ENCODE peak calls at places on chromosomes 5 and 9, in six cellular contexts. C is IMR-90, K is H9, S is neuronal stem cell, F is H1, O is trophoblast cell. L is an unnamed sample.

GRCh38 chr9:130890869-130891698 is 5.5 kb downstream of the QRFP start:
- DNase-seq in K (no peak), S (no peak), C (no peak), O (no peak), F (no peak), L (no peak)

GRCh38 chr5:102223542-102224444 is 72.3 kb downstream of the SLCO4C1 start:
- DNase-seq in S (peak), K (no peak), F (no peak), C (peak), O (peak), L (peak)

GRCh38 chr5:147661576-147661975 is 121.0 kb downstream of the JAKMIP2 start:
- DNase-seq in K (no peak), C (no peak), O (no peak), S (no peak), F (no peak), L (no peak)

GRCh38 chr9:2545881-2546490 is 75.6 kb upstream of the VLDLR start:
- DNase-seq in C (no peak), O (no peak), S (no peak), F (no peak), K (no peak), L (peak)

GRCh38 chr5:119355244-119355635 is 579 bp upstream of the TNFAIP8 start:
- DNase-seq in K (peak), F (peak), O (peak), C (no peak), S (no peak), L (no peak)

GRCh38 chr5:131776451-131776850 is 20.4 kb downstream of the FNIP1 start:
- DNase-seq in O (no peak), F (no peak), S (no peak), C (no peak), K (no peak), L (no peak)

GRCh38 chr5:32512916-32513315 is 68.4 kb upstream of the ZFR start:
- DNase-seq in F (no peak), K (no peak), C (no peak), S (no peak), O (no peak), L (no peak)

GRCh38 chr9:96186601-96187011 is 115.4 kb downstream of the HSD17B3 start:
- DNase-seq in C (no peak), O (peak), K (peak), F (peak), S (peak), L (peak)

GRCh38 chr9:131690950-131691573 is 48.8 kb downstream of the RAPGEF1 start:
- DNase-seq in K (no peak), S (no peak), F (no peak), C (no peak), O (no peak), L (no peak)

GRCh38 chr5:135039526-135040296 is 5.7 kb upstream of the PITX1 start:
- DNase-seq in O (peak), S (no peak), K (peak), C (no peak), F (no peak), L (no peak)

GRCh38 chr5:98997000-98997399 is 68.2 kb upstream of the CHD1 start:
- DNase-seq in K (no peak), S (no peak), C (peak), O (peak), F (no peak), L (peak)

GRCh38 chr9:13078164-13078563 is 201.3 kb downstream of the MPDZ start:
- DNase-seq in O (peak), S (no peak), C (no peak), K (no peak), F (no peak), L (peak)

GRCh38 chr5:15117691-15118090 is 246.1 kb upstream of the ANKH start:
- DNase-seq in C (no peak), S (no peak), O (no peak), K (no peak), F (no peak), L (no peak)

GRCh38 chr5:926416-927171 is 33.9 kb downstream of the TRIP13 start:
- DNase-seq in F (no peak), S (peak), C (no peak), O (peak), K (peak), L (peak)

GRCh38 chr5:27087820-27088219 is 49.4 kb upstream of the CDH9 start:
- DNase-seq in F (no peak), O (no peak), C (no peak), S (no peak), K (no peak), L (peak)

GRCh38 chr5:664343-664993 is 28.7 kb downstream of the TPPP start:
- DNase-seq in K (no peak), S (no peak), C (no peak), F (no peak), O (no peak), L (no peak)

GRCh38 chr9:110040788-110041187 is 167.2 kb downstream of the C9orf152 start:
- DNase-seq in K (no peak), F (no peak), S (no peak), O (peak), C (peak), L (peak)

GRCh38 chr5:79961731-79962579 is 29.1 kb downstream of the MTX3 start:
- DNase-seq in C (no peak), F (no peak), O (no peak), S (no peak), K (no peak), L (no peak)

GRCh38 chr5:161167001-161167765 is 315.2 kb upstream of the ATP10B start:
- DNase-seq in S (no peak), K (no peak), F (no peak), O (no peak), C (no peak), L (no peak)

GRCh38 chr5:167688331-167688730 is 603.1 kb upstream of the WWC1 start:
- DNase-seq in C (no peak), S (no peak), F (no peak), O (no peak), K (no peak), L (peak)

GRCh38 chr9:19618816-19619215 is 170.0 kb downstream of the SLC24A2 start:
- DNase-seq in O (no peak), C (no peak), F (no peak), S (no peak), K (no peak), L (no peak)

GRCh38 chr9:107905313-107906027 is 415.9 kb upstream of the KLF4 start:
- DNase-seq in K (no peak), C (no peak), S (no peak), F (no peak), O (no peak), L (no peak)

GRCh38 chr5:142046191-142046590 is 33.4 kb upstream of the GNPDA1 start:
- DNase-seq in S (no peak), O (no peak), C (no peak), F (no peak), K (no peak), L (no peak)

GRCh38 chr9:120701248-120701647 is 13.0 kb downstream of the MEGF9 start:
- DNase-seq in K (no peak), S (no peak), F (no peak), C (no peak), O (peak), L (no peak)

GRCh38 chr9:22210262-22210661 is 201.2 kb upstream of the CDKN2B start:
- DNase-seq in O (peak), S (no peak), C (no peak), F (no peak), K (no peak), L (peak)

GRCh38 chr9:132201780-132202703 is 40.2 kb downstream of the NTNG2 start:
- DNase-seq in K (no peak), S (no peak), F (no peak), C (no peak), O (no peak), L (no peak)

GRCh38 chr9:85172001-85172978 is 502.8 kb downstream of the NTRK2 start:
- DNase-seq in C (no peak), O (no peak), F (no peak), S (no peak), K (no peak), L (no peak)

GRCh38 chr5:142678615-142679014 is 7.3 kb downstream of the FGF1 start:
- DNase-seq in K (no peak), F (no peak), S (no peak), O (no peak), C (no peak), L (no peak)

GRCh38 chr5:110590187-110590586 is 136.3 kb downstream of the TMEM232 start:
- DNase-seq in K (no peak), S (no peak), O (peak), F (no peak), C (peak), L (peak)

GRCh38 chr9:95457769-95458168 is 59.0 kb downstream of the PTCH1 start:
- DNase-seq in O (no peak), C (peak), F (no peak), K (no peak), S (no peak), L (peak)

GRCh38 chr5:167634432-167634831 is 657.0 kb upstream of the WWC1 start:
- DNase-seq in O (no peak), C (peak), F (no peak), K (no peak), S (no peak), L (peak)

GRCh38 chr5:126516133-126516532 is 78.9 kb downstream of the ALDH7A1 start:
- DNase-seq in S (no peak), O (peak), K (no peak), C (peak), F (no peak), L (no peak)

GRCh38 chr9:17793713-17794622 is 215.1 kb downstream of the SH3GL2 start:
- DNase-seq in F (no peak), C (no peak), O (peak), S (no peak), K (peak), L (no peak)

DNA sequence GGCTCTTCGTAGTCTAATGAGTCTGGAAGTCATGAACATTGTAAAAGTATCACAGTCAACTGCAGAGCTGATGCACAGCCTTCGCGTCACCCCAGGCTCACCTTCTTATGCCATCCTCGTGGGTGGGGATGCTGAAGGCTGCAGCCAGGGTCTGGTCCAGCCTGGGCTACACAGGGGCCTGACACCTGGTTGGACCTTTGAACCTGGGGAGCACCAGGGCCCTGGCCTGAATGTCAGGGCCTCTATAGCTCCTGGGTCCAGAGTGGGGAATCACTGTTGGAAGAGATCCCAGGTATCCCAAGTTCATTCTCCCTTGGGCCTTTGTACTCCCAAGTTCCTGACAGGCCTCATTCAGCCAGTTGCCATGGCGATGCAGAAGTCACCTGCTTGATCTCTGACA is 43.7 kb downstream of the ZNF618 start:
- DNase-seq in F (no peak), S (no peak), O (no peak), K (peak), C (no peak), L (no peak)
- H4K91ac ChIP-seq in F (no peak), S (no peak), O (no peak), K (no peak), C (no peak), L (no peak)

GRCh38 chr5:116892993-116893392 is 318.4 kb upstream of the SEMA6A start:
- DNase-seq in K (no peak), F (no peak), S (no peak), O (no peak), C (no peak), L (no peak)

GRCh38 chr5:116883875-116884274 is 309.3 kb upstream of the SEMA6A start:
- DNase-seq in C (no peak), O (no peak), S (no peak), F (no peak), K (no peak), L (no peak)

GRCh38 chr5:116885825-116886224 is 311.2 kb upstream of the SEMA6A start:
- DNase-seq in C (no peak), K (no peak), F (no peak), O (no peak), S (no peak), L (no peak)

GRCh38 chr5:116881921-116882531 is 307.4 kb upstream of the SEMA6A start:
- DNase-seq in S (no peak), O (no peak), C (no peak), K (no peak), F (no peak), L (no peak)

GRCh38 chr5:116887104-116887503 is 312.5 kb upstream of the SEMA6A start:
- DNase-seq in S (no peak), F (no peak), K (no peak), O (no peak), C (no peak), L (no peak)
- H3K4me2 ChIP-seq in S (no peak), F (no peak), K (no peak), O (no peak), C (no peak), L (no peak)

DNA sequence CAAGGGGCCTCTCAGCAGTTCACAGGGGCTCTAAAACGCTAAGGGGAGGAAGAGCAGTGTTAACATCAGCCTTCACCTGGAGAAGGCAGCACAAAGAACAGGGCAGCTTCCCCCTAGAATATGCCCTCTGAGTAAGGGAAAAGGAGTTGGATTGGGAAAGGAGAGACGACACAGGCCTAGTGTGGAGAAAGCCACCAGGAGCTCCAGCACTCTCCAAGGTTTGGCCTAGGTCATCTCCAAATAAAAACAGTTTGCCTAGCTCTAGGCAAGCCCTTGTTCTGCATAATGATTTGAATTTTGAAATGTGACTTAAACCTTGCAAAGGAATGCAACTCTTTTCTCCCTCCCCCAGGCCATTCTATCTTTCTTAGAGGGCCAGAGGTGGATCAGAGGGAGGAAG is 100.0 kb upstream of the SSBP2 start:
- DNase-seq in C (no peak), K (no peak), O (peak), S (no peak), F (no peak), L (peak)
- H3K4ac ChIP-seq in C (peak), K (no peak), O (peak), S (no peak), F (peak), L (peak)

DNA sequence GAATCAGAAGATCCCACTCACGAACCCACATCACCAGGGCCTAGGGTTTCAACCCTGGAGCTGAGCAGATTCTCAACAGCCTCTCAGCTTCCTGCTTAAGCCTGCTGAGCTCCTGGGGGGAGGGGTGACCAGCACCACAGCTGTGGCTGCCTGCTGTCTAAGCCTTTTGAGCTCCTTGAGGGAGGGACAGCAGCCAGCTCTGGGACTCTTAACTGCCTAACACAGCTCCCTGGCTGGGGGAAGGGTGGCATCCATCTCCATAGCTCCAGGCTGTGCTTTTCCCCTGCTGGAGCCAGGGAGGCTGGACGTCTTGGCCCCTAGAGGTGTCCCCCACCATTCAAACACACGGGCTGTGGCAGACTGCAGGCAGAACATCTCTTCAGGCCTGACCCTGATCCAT is 250.3 kb downstream of the DMAC1 start:
- DNase-seq in C (no peak), O (no peak), S (no peak), F (no peak), K (peak), L (peak)
- H4K91ac ChIP-seq in C (no peak), O (no peak), S (no peak), F (no peak), K (no peak), L (peak)

DNA sequence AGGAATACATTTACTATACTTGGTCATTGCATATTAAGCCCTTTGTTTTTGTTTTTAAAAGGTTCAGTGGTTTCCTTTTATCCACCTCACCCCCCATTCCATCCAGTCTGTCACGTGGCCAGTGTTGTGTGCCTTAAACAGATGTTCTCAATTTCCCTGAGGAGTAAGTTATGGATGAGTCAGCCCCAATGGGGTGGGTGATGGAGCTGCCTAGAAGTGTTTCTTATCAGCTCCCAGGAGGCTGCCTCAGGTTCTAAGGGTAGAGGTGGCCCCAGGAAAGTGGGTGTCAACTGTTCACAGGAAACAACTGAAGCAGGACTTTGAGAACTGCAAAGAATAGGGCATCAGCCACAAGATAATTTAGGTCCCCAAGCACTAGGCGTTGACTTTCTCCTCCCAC is 41.1 kb downstream of the ACTBL2 start:
- DNase-seq in C (peak), O (no peak), F (no peak), K (no peak), S (no peak), L (peak)
- H3K4me2 ChIP-seq in C (peak), O (no peak), F (no peak), K (no peak), S (no peak), L (no peak)

GRCh38 chr5:72848474-72849428 is 32.3 kb downstream of the TNPO1 start:
- DNase-seq in F (no peak), O (peak), S (peak), K (no peak), C (peak), L (peak)

GRCh38 chr5:72847439-72847838 is 31.0 kb downstream of the TNPO1 start:
- DNase-seq in C (no peak), F (no peak), O (no peak), K (no peak), S (no peak), L (no peak)

GRCh38 chr5:72846483-72846882 is 30.0 kb downstream of the TNPO1 start:
- DNase-seq in S (no peak), F (no peak), C (no peak), K (no peak), O (no peak), L (no peak)

GRCh38 chr5:72849546-72849945 is 33.1 kb downstream of the TNPO1 start:
- DNase-seq in C (no peak), O (peak), K (no peak), F (no peak), S (no peak), L (peak)

GRCh38 chr5:72847989-72848473 is 31.6 kb downstream of the TNPO1 start:
- DNase-seq in S (peak), C (peak), O (peak), F (peak), K (peak), L (peak)
- H3K4ac ChIP-seq in S (no peak), C (peak), O (peak), F (peak), K (no peak), L (peak)

DNA sequence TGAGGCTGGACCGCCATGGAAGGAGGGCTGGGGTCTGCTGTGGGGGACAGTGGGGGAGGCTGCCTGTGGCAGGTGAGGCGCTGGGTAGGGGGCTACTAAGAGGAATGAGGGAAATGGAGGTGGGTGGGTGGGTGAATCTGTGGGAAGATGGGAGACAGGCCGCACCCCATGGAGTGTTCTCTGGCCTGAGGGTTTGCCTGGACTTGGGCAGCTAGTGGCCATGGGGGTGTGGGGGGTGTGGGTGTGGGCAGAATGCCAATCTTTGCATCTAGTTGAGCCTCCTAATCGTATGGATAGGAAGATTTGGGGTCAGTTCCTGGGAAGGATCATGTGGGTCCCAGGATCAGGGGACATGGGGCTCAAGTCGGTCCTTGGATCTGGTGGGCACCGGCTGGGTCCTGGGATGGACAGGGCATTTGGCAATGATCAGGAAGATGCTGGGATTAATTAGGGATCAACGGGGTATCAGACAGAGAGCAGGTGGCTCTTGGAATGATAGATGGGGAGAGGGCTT is 518 bp downstream of the ZDHHC12 start:
- DNase-seq in C (no peak), K (peak), F (no peak), O (no peak), S (peak), L (peak)
- H4K91ac ChIP-seq in C (peak), K (no peak), F (no peak), O (peak), S (no peak), L (no peak)

DNA sequence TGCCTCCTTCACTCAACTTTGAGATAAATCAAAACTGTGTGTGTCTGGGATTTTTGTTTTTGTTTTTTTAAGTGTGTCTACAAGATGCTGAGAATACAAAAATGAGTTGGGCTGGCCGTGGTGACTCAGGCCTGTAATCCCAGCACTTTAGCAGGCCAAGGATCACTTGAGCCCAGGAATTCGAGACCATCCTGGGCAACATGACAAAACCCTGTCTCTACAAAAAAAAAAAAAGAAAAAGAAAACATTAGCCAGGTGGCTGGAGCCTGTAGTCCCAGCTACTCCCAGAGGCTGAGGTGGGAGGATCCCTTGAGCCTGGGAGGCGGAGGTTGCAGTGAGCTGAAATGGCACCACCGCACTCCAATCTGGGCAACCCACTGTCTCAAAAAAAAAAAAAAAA is 21.0 kb downstream of the HNRNPK start:
- DNase-seq in O (no peak), C (peak), S (no peak), F (no peak), K (no peak), L (peak)
- H3K4me2 ChIP-seq in O (no peak), C (no peak), S (peak), F (no peak), K (no peak), L (no peak)

L was measured in mesenchymal stem cell.